ENCODE peak calls at places on chromosomes 3 and 15, in nine cellular contexts. Y is lower lobe of right lung, R is BJ, Q is tibial nerve, E is NB4, D is uterus, H is heart left ventricle, Z is AG04450, V is PC-9. W is an unnamed sample.

GRCh38 chr3:119769394-119770149 is 12.3 kb upstream of the NR1I2 start:
- DNase-seq in H (no peak), Z (no peak), E (no peak), Q (no peak), R (no peak), Y (no peak), V (no peak), D (no peak), W (no peak)

GRCh38 chr3:183300996-183301562 is 48.0 kb downstream of the B3GNT5 start:
- DNase-seq in Q (no peak), E (no peak), R (no peak), Y (no peak), D (no peak), V (no peak), Z (no peak), H (no peak), W (no peak)

GRCh38 chr3:185630182-185630622 is 44.1 kb downstream of the SENP2 start:
- DNase-seq in Q (peak; percentile 56), Y (peak; percentile 45), H (peak; percentile 48), E (no peak), D (peak; percentile 53), V (peak; percentile 33), Z (no peak), R (no peak), W (peak; percentile 71)

GRCh38 chr3:97256060-97256459 is 441.7 kb downstream of the EPHA6 start:
- DNase-seq in E (no peak), Z (no peak), H (no peak), D (no peak), Y (no peak), R (no peak), Q (no peak), V (no peak), W (no peak)

GRCh38 chr15:88395241-88395640 is 71.9 kb downstream of the MRPL46 start:
- DNase-seq in H (no peak), R (no peak), D (no peak), E (no peak), V (no peak), Z (no peak), Y (no peak), Q (no peak), W (no peak)

GRCh38 chr3:69250014-69250413 is 127.6 kb upstream of the LMOD3 start:
- DNase-seq in Z (no peak), Y (no peak), Q (no peak), D (no peak), H (peak; percentile 23), R (no peak), E (peak; percentile 14), V (no peak), W (no peak)

GRCh38 chr15:87365221-87365620 is 891.3 kb downstream of the NTRK3 start:
- DNase-seq in Y (no peak), H (no peak), V (no peak), Q (no peak), Z (peak; percentile 42), R (peak; percentile 15), D (no peak), E (no peak), W (no peak)

GRCh38 chr3:141452045-141452444 is 34.8 kb upstream of the RASA2 start:
- DNase-seq in R (no peak), Y (no peak), V (peak; percentile 65), D (no peak), H (no peak), Z (no peak), E (peak; percentile 86), Q (no peak), W (no peak)

GRCh38 chr15:40809051-40809450 is 1.8 kb upstream of the DNAJC17 start:
- DNase-seq in D (no peak), E (no peak), H (no peak), Q (no peak), V (no peak), Y (no peak), Z (no peak), R (no peak), W (no peak)

GRCh38 chr15:40803688-40804087 is 3.2 kb upstream of the ZFYVE19 start:
- DNase-seq in E (no peak), Q (no peak), V (no peak), Z (no peak), Y (no peak), D (no peak), H (no peak), R (no peak), W (no peak)

GRCh38 chr15:40806672-40807027 is 239 bp upstream of the ZFYVE19 start:
- DNase-seq in Z (no peak), R (no peak), Y (no peak), V (no peak), E (no peak), Q (no peak), D (no peak), H (no peak), W (no peak)

GRCh38 chr15:40807888-40808194 is 568 bp upstream of the DNAJC17 start:
- DNase-seq in Q (no peak), E (no peak), D (no peak), R (no peak), Z (no peak), V (no peak), Y (no peak), H (no peak), W (no peak)

GRCh38 chr15:40807028-40807887 is at the start of the genes DNAJC17 and ZFYVE19:
- DNase-seq in H (peak; percentile 98), R (peak; percentile 90), D (peak; percentile 95), Y (peak; percentile 98), V (peak; percentile 91), Z (peak; percentile 91), Q (peak; percentile 92), E (peak; percentile 99), W (peak; percentile 97)
- TF ChIP-seq CTCF in H (no peak), R (no peak), D (peak; percentile 18), Y (peak; percentile 24), V (no peak), Z (no peak), Q (no peak), E (no peak), W (peak; percentile 34)

DNA sequence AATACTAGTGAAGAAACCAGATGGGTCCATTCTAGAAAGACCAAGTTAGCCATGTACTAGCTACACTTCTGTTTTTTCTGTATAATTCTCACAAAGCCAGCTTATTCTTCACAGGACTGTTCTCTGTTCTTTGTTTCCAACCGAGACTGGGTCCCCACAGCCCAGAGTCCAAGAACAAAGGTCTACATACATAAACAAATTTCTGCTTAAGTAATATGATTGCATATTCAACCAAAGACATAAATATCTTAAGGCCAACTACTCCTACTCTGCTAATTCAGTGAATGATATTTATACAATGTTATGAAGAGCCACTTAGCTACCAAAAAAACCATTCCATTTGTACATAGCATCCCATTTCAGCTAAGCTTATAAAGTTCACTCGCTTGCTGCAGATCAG is 299.8 kb upstream of the CCDC54 start:
- DNase-seq in H (no peak), R (no peak), Y (no peak), V (no peak), E (no peak), Q (no peak), D (no peak), Z (no peak), W (no peak)
- H3K4me3 ChIP-seq in H (no peak overlapping the region), R (no peak overlapping the region), Y (no peak overlapping the region), V (no peak overlapping the region), E (no peak overlapping the region), Q (no peak overlapping the region), D (no peak overlapping the region), Z (no peak overlapping the region), W (no peak overlapping the region)

DNA sequence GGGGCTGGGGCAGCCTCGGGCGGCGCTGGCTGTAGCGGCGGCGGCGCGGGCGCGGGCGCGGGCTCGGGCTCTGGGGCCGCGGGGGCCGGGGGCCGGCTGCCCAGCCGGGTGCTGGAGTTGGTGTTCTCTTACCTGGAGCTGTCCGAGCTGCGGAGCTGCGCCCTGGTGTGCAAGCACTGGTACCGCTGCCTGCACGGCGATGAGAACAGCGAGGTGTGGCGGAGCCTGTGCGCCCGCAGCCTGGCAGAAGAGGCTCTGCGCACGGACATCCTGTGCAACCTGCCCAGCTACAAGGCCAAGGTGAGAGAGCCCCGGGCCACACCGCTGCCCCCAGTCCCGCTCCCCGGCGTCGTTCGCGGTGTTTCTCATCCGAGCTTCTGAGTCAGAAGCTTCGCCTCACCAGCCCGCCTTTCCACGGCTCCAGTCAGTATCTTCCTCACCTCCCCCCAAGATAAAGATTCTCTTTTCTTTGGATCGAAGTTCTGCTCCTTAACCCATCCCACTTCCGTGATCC is 600 bp downstream of the FBXO45 start:
- DNase-seq in D (no peak), E (peak; percentile 61), Z (no peak), Q (no peak), Y (peak; percentile 72), R (no peak), V (peak; percentile 61), H (peak; percentile 31), W (peak; percentile 17)
- TF ChIP-seq CTCF in D (no peak), E (no peak), Z (no peak), Q (no peak), Y (no peak), R (no peak), V (no peak), H (no peak), W (no peak)

GRCh38 chr15:55915221-55915620 is 78.2 kb downstream of the NEDD4 start:
- DNase-seq in Q (no peak), H (no peak), R (no peak), D (no peak), Z (no peak), V (no peak), E (no peak), Y (no peak), W (no peak)
- H3K4me3 ChIP-seq in Q (no peak overlapping the region), H (peak overlapping the region; percentile 24), R (peak overlapping the region; percentile 27), D (no peak overlapping the region), Z (peak overlapping the region; percentile 61), V (no peak overlapping the region), E (no peak overlapping the region), Y (no peak overlapping the region), W (peak overlapping the region; percentile 10)

GRCh38 chr3:9800529-9800928 is 7.6 kb downstream of the ARPC4 start:
- DNase-seq in E (no peak), Q (no peak), D (no peak), Z (no peak), H (no peak), Y (no peak), V (no peak), R (no peak), W (no peak)
- TF ChIP-seq CTCF in E (peak; percentile 16), Q (no peak), D (no peak), Z (peak; percentile 44), H (no peak), Y (no peak), V (peak; percentile 65), R (peak; percentile 36), W (peak; percentile 22)

GRCh38 chr3:131622726-131623125 is 120.0 kb upstream of the MRPL3 start:
- DNase-seq in Q (no peak), D (no peak), H (no peak), Y (no peak), E (no peak), Z (no peak), R (no peak), V (no peak), W (no peak)

GRCh38 chr3:131619821-131620220 is 117.0 kb upstream of the MRPL3 start:
- DNase-seq in D (no peak), R (no peak), V (no peak), Q (no peak), E (no peak), Y (no peak), Z (no peak), H (no peak), W (no peak)

GRCh38 chr3:131616719-131617118 is 113.9 kb upstream of the MRPL3 start:
- DNase-seq in D (no peak), Y (no peak), H (no peak), Z (no peak), E (no peak), V (no peak), R (no peak), Q (no peak), W (no peak)

GRCh38 chr3:131620977-131621376 is 118.2 kb upstream of the MRPL3 start:
- DNase-seq in R (no peak), D (no peak), Y (no peak), Q (no peak), H (no peak), E (no peak), V (no peak), Z (no peak), W (no peak)
- H3K4me3 ChIP-seq in R (no peak overlapping the region), D (no peak overlapping the region), Y (no peak overlapping the region), Q (no peak overlapping the region), H (no peak overlapping the region), E (no peak overlapping the region), V (no peak overlapping the region), Z (no peak overlapping the region), W (no peak overlapping the region)

W was measured in left ventricle myocardium inferior.